ENCODE peak calls at places on chromosomes 11 and 22, in ten cellular contexts. O, V, S, W, N, F, L, E, B and D are unnamed samples.

GRCh38 chr11:122202951-122203456 is 87.0 kb upstream of the BLID start:
- DNase-seq in O (peak), V (peak), S (peak), W (no peak), N (peak), F (peak), L (peak), E (peak), B (peak), D (peak)

GRCh38 chr11:24932110-24933000 is 435.5 kb downstream of the LUZP2 start:
- DNase-seq in O (peak), V (no peak), S (no peak), W (no peak), N (no peak), F (no peak), L (no peak), E (no peak), B (no peak), D (no peak)

GRCh38 chr11:88779551-88779950 is 286.2 kb downstream of the GRM5 start:
- DNase-seq in O (no peak), V (no peak), S (no peak), W (no peak), N (no peak), F (no peak), L (peak), E (no peak), B (no peak), D (no peak)

GRCh38 chr11:86708671-86709070 is 36.3 kb upstream of the ME3 start:
- DNase-seq in O (no peak), V (no peak), S (no peak), W (no peak), N (no peak), F (no peak), L (no peak), E (no peak), B (no peak), D (no peak)

GRCh38 chr11:109034341-109034696 is 369.4 kb downstream of the DDX10 start:
- DNase-seq in O (no peak), V (no peak), S (no peak), W (no peak), N (no peak), F (peak), L (peak), E (no peak), B (no peak), D (no peak)

GRCh38 chr22:49197986-49198704 is 629.5 kb downstream of the BRD1 start:
- DNase-seq in O (no peak), V (no peak), S (no peak), W (no peak), N (no peak), F (no peak), L (no peak), E (peak), B (no peak), D (no peak)

GRCh38 chr11:132541794-132542193 is 990.5 kb downstream of the OPCML start:
- DNase-seq in O (no peak), V (no peak), S (no peak), W (no peak), N (no peak), F (no peak), L (no peak), E (no peak), B (no peak), D (no peak)

GRCh38 chr11:111299111-111300026 is 1.0 kb downstream of the POU2AF3 start:
- DNase-seq in O (peak), V (peak), S (no peak), W (no peak), N (peak), F (peak), L (peak), E (peak), B (peak), D (no peak)

GRCh38 chr22:44387486-44387885 is 74.7 kb upstream of the SHISAL1 start:
- DNase-seq in O (no peak), V (no peak), S (no peak), W (no peak), N (no peak), F (no peak), L (no peak), E (no peak), B (no peak), D (no peak)

GRCh38 chr11:111715142-111715816 is 50.9 kb downstream of the PPP2R1B start:
- DNase-seq in O (no peak), V (no peak), S (no peak), W (no peak), N (no peak), F (no peak), L (no peak), E (no peak), B (no peak), D (no peak)

GRCh38 chr11:29518389-29519174 is 498.2 kb downstream of the KCNA4 start:
- DNase-seq in O (no peak), V (no peak), S (no peak), W (no peak), N (no peak), F (no peak), L (no peak), E (no peak), B (no peak), D (no peak)

GRCh38 chr11:2653930-2654739 is 45.7 kb downstream of the KCNQ1OT1 start:
- DNase-seq in O (no peak), V (no peak), S (no peak), W (no peak), N (no peak), F (peak), L (no peak), E (no peak), B (no peak), D (no peak)

GRCh38 chr11:125441648-125442410 is 54.2 kb downstream of the FEZ1 start:
- DNase-seq in O (no peak), V (no peak), S (no peak), W (no peak), N (no peak), F (no peak), L (no peak), E (no peak), B (no peak), D (no peak)

GRCh38 chr11:86802601-86803051 is 2.3 kb downstream of the PRSS23 start:
- DNase-seq in O (no peak), V (peak), S (no peak), W (no peak), N (no peak), F (no peak), L (peak), E (no peak), B (no peak), D (no peak)

GRCh38 chr11:113546757-113547507 is 71.7 kb upstream of the DRD2 start:
- DNase-seq in O (no peak), V (no peak), S (no peak), W (no peak), N (no peak), F (no peak), L (peak), E (no peak), B (no peak), D (no peak)

GRCh38 chr22:26945565-26945964 is 288.2 kb downstream of the MIAT start:
- DNase-seq in O (no peak), V (no peak), S (no peak), W (no peak), N (no peak), F (no peak), L (no peak), E (no peak), B (no peak), D (no peak)

GRCh38 chr11:126129681-126130671 is 67.3 kb upstream of the CDON start:
- DNase-seq in O (no peak), V (no peak), S (no peak), W (no peak), N (no peak), F (no peak), L (peak), E (no peak), B (no peak), D (no peak)

GRCh38 chr11:27100534-27100933 is 59.9 kb downstream of the BBOX1 start:
- DNase-seq in O (no peak), V (no peak), S (no peak), W (no peak), N (no peak), F (no peak), L (no peak), E (no peak), B (no peak), D (no peak)

GRCh38 chr11:2268911-2269600 is 1.3 kb downstream of the ASCL2 start:
- DNase-seq in O (peak), V (peak), S (peak), W (no peak), N (no peak), F (peak), L (no peak), E (no peak), B (peak), D (peak)

GRCh38 chr11:1486054-1486825 is at the start of gene MOB2:
- DNase-seq in O (peak), V (peak), S (no peak), W (no peak), N (no peak), F (no peak), L (peak), E (peak), B (peak), D (no peak)

GRCh38 chr11:65719887-65720236 is 736 bp downstream of the RNASEH2C start:
- DNase-seq in O (no peak), V (no peak), S (no peak), W (no peak), N (no peak), F (no peak), L (peak), E (peak), B (no peak), D (no peak)
- TF ChIP-seq POLR2A in O (no peak), V (no peak), S (no peak), W (no peak), N (no peak), F (no peak), L (no peak), E (no peak), B (no peak), D (no peak)

DNA sequence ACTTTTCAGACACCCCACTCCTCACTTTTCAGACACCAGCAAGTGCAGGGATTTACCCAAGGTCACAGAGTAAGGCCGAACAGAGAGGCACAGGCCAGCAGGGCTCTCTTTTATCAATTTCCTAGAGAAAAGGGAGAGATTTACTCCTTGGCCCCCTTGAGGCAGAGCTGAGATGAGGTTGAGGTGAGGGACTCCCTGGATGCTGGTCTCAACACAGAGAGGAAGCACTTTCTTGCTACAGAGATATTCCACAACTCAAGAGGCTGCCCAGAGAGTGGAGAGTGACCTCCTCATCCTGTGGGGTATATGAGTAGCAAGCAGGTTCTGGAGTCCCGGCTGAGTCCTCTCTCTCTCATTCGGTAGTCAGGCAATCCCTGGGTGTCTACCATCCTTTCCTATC is 2.0 kb upstream of the ARHGEF17 start:
- DNase-seq in O (no peak), V (no peak), S (no peak), W (no peak), N (no peak), F (no peak), L (no peak), E (no peak), B (no peak), D (no peak)
- TF ChIP-seq POLR2A in O (no peak), V (no peak), S (no peak), W (no peak), N (no peak), F (no peak), L (no peak), E (no peak), B (no peak), D (no peak)

GRCh38 chr22:19497245-19497644 is 17.5 kb downstream of the CDC45 start:
- DNase-seq in O (no peak), V (peak), S (no peak), W (no peak), N (no peak), F (no peak), L (peak), E (no peak), B (no peak), D (no peak)

GRCh38 chr22:19499236-19499879 is 19.6 kb downstream of the CDC45 start:
- DNase-seq in O (no peak), V (no peak), S (no peak), W (no peak), N (no peak), F (no peak), L (no peak), E (no peak), B (no peak), D (no peak)

GRCh38 chr22:19499880-19500242 is 20.1 kb downstream of the CDC45 start:
- DNase-seq in O (no peak), V (no peak), S (no peak), W (no peak), N (no peak), F (no peak), L (no peak), E (no peak), B (no peak), D (no peak)

GRCh38 chr22:19498866-19499190 is 19.1 kb downstream of the CDC45 start:
- DNase-seq in O (no peak), V (no peak), S (no peak), W (no peak), N (no peak), F (no peak), L (no peak), E (no peak), B (no peak), D (no peak)

DNA sequence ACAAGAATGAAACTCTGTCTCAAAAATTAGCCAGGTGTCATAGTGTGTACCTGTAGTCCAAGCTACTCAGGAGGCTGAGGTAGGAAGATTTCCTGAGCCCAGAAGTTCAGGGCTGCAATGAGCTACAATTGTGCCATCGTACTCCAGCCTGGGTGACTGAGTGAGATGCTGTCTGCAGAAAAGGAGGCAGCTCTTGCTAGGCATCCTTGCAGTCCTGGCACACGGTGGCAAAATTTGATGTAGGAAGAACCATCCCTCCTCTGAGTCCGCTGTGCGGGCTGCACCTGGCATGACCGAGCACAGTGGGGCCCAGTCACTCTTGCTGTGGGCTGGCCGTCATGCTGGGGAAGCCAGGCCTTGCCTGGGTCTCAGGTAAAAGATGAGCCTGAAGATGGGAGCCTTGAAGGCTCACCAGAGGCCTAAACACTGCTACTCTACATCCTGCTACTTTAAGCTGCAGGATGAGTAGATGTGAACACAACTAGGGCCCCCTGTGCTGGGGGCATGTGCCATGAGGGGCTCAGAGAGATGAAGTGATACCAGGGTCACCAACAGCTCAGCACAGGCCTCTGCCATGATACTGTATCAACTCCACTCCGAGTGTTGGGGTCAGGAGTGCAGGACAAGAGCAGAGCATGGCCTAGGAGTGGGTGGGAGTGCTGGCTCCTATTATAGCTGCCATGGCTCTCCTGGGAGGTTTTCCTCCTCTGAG is 18.6 kb downstream of the CDC45 start:
- DNase-seq in O (no peak), V (no peak), S (no peak), W (no peak), N (no peak), F (no peak), L (no peak), E (no peak), B (no peak), D (no peak)
- TF ChIP-seq POLR2A in O (no peak), V (no peak), S (no peak), W (no peak), N (no peak), F (no peak), L (no peak), E (no peak), B (no peak), D (no peak)

DNA sequence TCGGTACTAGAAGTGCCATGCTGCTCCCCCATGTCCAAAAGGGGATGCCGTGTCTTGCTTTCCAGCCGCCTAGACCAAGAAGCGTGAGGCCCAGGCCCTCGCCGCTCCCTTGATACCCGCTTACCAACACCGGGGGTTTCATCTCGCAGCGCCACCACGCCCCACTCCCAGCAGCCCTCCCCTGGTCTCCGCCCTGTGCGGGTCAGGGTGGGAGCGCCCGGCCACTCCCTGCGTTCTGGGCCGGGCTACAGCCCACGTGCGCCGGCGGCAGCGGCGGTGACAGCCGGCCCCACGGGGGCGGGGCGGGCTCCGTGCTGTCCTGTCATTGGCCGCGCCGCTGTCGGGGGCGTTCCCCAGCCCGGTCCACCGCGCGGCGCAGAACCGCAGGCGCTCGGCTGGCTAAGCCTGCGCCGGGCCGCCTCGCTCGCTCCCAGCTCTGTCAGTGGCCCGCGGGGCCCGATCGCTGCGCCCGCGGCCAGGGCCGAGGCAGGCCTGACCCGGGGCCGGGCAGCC is at the start of gene MICAL2:
- DNase-seq in O (peak), V (peak), S (peak), W (peak), N (peak), F (peak), L (peak), E (peak), B (peak), D (peak)
- TF ChIP-seq POLR2A in O (peak), V (peak), S (no peak), W (peak), N (peak), F (no peak), L (peak), E (peak), B (no peak), D (peak)

GRCh38 chr22:19963863-19964642 is 22.4 kb upstream of the TXNRD2 start:
- DNase-seq in O (no peak), V (no peak), S (no peak), W (no peak), N (no peak), F (no peak), L (no peak), E (no peak), B (no peak), D (no peak)

GRCh38 chr22:19962909-19963806 is 21.5 kb upstream of the TXNRD2 start:
- DNase-seq in O (peak), V (peak), S (peak), W (no peak), N (peak), F (no peak), L (peak), E (no peak), B (peak), D (no peak)

GRCh38 chr22:19961201-19961580 is 19.6 kb upstream of the TXNRD2 start:
- DNase-seq in O (no peak), V (no peak), S (no peak), W (no peak), N (no peak), F (no peak), L (no peak), E (no peak), B (no peak), D (no peak)

GRCh38 chr22:19961868-19962245 is 20.2 kb upstream of the TXNRD2 start:
- DNase-seq in O (no peak), V (no peak), S (no peak), W (no peak), N (no peak), F (no peak), L (no peak), E (no peak), B (no peak), D (no peak)

GRCh38 chr22:19962246-19962908 is 20.8 kb upstream of the TXNRD2 start:
- DNase-seq in O (peak), V (peak), S (peak), W (no peak), N (peak), F (no peak), L (peak), E (no peak), B (peak), D (no peak)
- TF ChIP-seq POLR2A in O (peak), V (no peak), S (no peak), W (no peak), N (no peak), F (no peak), L (no peak), E (no peak), B (no peak), D (no peak)

GRCh38 chr22:22109693-22110466 is 127.3 kb upstream of the TOP3B start:
- DNase-seq in O (no peak), V (no peak), S (no peak), W (no peak), N (no peak), F (peak), L (no peak), E (no peak), B (no peak), D (no peak)
- TF ChIP-seq POLR2A in O (no peak), V (no peak), S (no peak), W (no peak), N (no peak), F (no peak), L (no peak), E (no peak), B (no peak), D (no peak)

DNA sequence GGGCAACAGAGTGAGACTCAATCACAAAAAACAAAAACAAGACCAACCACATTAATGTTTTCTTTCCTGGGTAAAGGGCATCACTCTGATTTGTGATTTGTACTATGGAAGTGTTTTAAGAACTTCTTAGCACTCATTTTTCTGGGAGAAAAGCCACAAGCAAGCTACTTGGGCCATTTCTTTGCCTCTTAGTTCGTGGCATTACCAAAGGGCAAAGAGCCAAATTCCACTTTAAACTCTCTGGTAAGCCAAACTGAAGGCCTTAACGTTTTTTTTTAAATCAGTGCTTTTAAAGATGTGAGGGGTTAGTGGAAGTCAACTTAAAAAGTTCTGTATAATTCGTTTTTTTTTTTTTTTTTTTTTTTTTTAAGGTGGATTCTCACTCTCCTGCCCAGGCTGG is 36.9 kb downstream of the CAT start:
- DNase-seq in O (no peak), V (no peak), S (no peak), W (no peak), N (no peak), F (no peak), L (no peak), E (no peak), B (no peak), D (no peak)
- TF ChIP-seq POLR2A in O (no peak), V (no peak), S (no peak), W (no peak), N (no peak), F (no peak), L (no peak), E (no peak), B (no peak), D (no peak)

DNA sequence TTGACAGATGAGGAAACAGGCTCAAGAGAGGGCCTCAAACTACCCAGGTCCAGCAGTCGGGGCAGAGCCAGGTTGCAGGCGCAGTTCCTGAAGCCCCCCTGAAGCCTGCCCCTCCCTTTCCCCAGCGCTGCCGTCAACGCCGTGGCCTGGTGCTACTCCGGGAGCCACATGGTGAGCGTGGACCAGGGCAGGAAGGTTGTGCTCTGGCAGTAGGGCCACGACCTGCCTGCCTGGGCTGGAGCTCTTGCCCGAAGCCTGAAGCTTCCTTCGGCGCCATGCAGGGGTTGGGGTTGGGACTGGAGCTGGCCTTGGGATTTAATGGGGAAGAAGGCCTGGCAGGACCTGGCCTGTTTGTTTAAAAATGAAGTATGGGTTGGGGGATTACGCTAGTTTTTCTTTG is 15.0 kb downstream of the ATG16L2 start:
- DNase-seq in O (no peak), V (no peak), S (no peak), W (no peak), N (no peak), F (no peak), L (no peak), E (no peak), B (no peak), D (no peak)
- TF ChIP-seq POLR2A in O (no peak), V (no peak), S (no peak), W (no peak), N (no peak), F (no peak), L (no peak), E (no peak), B (no peak), D (no peak)